ENCODE peak calls at places on chromosomes 11 and 22, in four cellular contexts. D is spleen, E is gastrocnemius medialis, S is cardiac muscle cell. Y is an unnamed sample.

GRCh38 chr11:125129316-125129990 is 18.0 kb upstream of the TMEM218 start:
- DNase-seq in D (no peak), E (no peak), S (no peak), Y (no peak)

GRCh38 chr11:110935018-110935640 is 222.9 kb upstream of the ARHGAP20 start:
- DNase-seq in D (no peak), E (no peak), S (no peak), Y (no peak)

GRCh38 chr22:27474112-27474571 is 327.4 kb downstream of the MN1 start:
- DNase-seq in D (no peak), E (no peak), S (no peak), Y (no peak)

GRCh38 chr11:17642980-17643379 is 76.4 kb upstream of the MYOD1 start:
- DNase-seq in D (no peak), E (no peak), S (no peak), Y (no peak)

GRCh38 chr22:29394931-29395581 is 6.7 kb upstream of the AP1B1 start:
- DNase-seq in D (peak; percentile 85), E (no peak), S (peak; percentile 88), Y (no peak)

GRCh38 chr22:46084376-46084775 is 66.0 kb upstream of the PPARA start:
- DNase-seq in D (peak; percentile 59), E (no peak), S (no peak), Y (no peak)

GRCh38 chr11:126817523-126818450 is 182.8 kb downstream of the KIRREL3 start:
- DNase-seq in D (no peak), E (no peak), S (no peak), Y (no peak)

GRCh38 chr11:12088047-12088481 is 22.3 kb upstream of the MICAL2 start:
- DNase-seq in D (no peak), E (no peak), S (peak; percentile 73), Y (peak; percentile 83)

GRCh38 chr11:107043242-107043991 is 25.1 kb upstream of the GUCY1A2 start:
- DNase-seq in D (no peak), E (no peak), S (no peak), Y (no peak)

GRCh38 chr11:31825453-31826391 is 14.6 kb upstream of the PAX6 start:
- DNase-seq in D (no peak), E (no peak), S (no peak), Y (no peak)

GRCh38 chr11:48170840-48171233 is 45.8 kb upstream of the OR4B1 start:
- DNase-seq in D (no peak), E (no peak), S (no peak), Y (no peak)

GRCh38 chr22:42376721-42377177 is 55.5 kb downstream of the NFAM1 start:
- DNase-seq in D (peak; percentile 83), E (peak; percentile 52), S (peak; percentile 86), Y (peak; percentile 85)

GRCh38 chr11:64226507-64227051 is 505 bp downstream of the NUDT22 start:
- DNase-seq in D (peak; percentile 94), E (peak; percentile 41), S (no peak), Y (no peak)

GRCh38 chr11:45086526-45086925 is 59.9 kb upstream of the PRDM11 start:
- DNase-seq in D (no peak), E (no peak), S (no peak), Y (no peak)

GRCh38 chr11:45087761-45088160 is 58.7 kb upstream of the PRDM11 start:
- DNase-seq in D (no peak), E (no peak), S (no peak), Y (no peak)

GRCh38 chr11:45087301-45087700 is 59.1 kb upstream of the PRDM11 start:
- DNase-seq in D (no peak), E (no peak), S (no peak), Y (no peak)

GRCh38 chr11:45083544-45084087 is 62.8 kb upstream of the PRDM11 start:
- DNase-seq in D (no peak), E (no peak), S (peak; percentile 29), Y (no peak)

DNA sequence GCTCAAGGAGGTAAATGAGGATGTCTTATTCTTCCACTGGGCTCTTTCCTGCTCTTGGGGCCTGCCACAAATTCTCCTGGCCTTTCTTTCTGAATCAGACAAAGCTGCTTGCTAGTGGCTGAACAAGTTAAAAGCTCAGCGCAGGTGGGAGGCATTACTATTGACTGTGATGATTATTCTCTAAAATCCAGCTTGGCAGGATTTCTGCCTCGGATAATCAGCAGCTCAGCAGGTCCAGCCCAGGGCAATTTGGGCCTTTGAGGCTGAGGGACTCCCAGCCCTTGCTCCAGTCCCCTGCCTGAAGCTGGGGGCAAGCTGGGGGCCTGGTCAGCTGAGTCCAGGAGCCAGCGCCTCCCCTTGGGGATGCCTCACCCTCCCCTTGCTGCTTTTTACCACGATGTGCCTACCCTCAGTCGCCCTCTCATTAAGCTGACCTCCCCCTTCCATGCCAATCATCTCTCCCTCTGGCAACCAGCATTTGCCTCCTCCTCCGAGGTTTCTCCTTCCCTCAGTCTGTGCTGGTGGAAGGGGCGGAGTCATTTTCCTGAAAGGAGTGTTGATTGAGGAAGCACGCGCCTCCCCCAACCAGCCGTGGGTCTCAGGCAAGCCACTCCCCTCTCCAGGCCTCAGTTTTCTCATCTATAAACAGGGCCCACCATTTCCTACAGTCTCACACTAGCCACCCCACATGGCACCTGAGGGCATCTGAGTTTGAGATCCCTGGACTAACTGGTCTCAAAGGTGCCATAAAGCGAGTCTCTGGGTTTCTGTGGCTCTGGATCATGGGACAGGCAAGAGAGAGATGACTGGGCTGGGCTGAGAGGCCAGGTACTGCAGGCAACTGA is 60.6 kb upstream of the PRDM11 start:
- DNase-seq in D (no peak), E (no peak), S (no peak), Y (no peak)
- H3K4me1 ChIP-seq in D (peaks cover 31% of the 10 kb centered on the region), E (peaks cover 13% of the 10 kb centered on the region), S (peaks cover 7% of the 10 kb centered on the region), Y (peaks cover 36% of the 10 kb centered on the region)

GRCh38 chr11:826836-827145 is 928 bp upstream of the CRACR2B start:
- DNase-seq in D (no peak), E (no peak), S (no peak), Y (no peak)
- H3K4me3 ChIP-seq in D (peak overlapping the region; percentile 39), E (peak overlapping the region; percentile 51), S (peak overlapping the region; percentile 27), Y (peak overlapping the region; percentile 61)

GRCh38 chr11:120241277-120241676 is 1.3 kb downstream of the POU2F3 start:
- DNase-seq in D (peak; percentile 47), E (no peak), S (no peak), Y (no peak)

GRCh38 chr11:120238968-120239620 is 846 bp upstream of the POU2F3 start:
- DNase-seq in D (peak; percentile 51), E (no peak), S (no peak), Y (no peak)

GRCh38 chr11:120240866-120241265 is 926 bp downstream of the POU2F3 start:
- DNase-seq in D (peak; percentile 64), E (no peak), S (no peak), Y (no peak)

GRCh38 chr11:120243221-120243620 is 3.3 kb downstream of the POU2F3 start:
- DNase-seq in D (peak; percentile 53), E (no peak), S (no peak), Y (no peak)

GRCh38 chr11:120239713-120240640 is at the start of gene POU2F3:
- DNase-seq in D (peak; percentile 64), E (no peak), S (peak; percentile 49), Y (no peak)
- TF ChIP-seq CTCF in D (no peak), E (no peak), S (peak; percentile 27), Y (no peak)

DNA sequence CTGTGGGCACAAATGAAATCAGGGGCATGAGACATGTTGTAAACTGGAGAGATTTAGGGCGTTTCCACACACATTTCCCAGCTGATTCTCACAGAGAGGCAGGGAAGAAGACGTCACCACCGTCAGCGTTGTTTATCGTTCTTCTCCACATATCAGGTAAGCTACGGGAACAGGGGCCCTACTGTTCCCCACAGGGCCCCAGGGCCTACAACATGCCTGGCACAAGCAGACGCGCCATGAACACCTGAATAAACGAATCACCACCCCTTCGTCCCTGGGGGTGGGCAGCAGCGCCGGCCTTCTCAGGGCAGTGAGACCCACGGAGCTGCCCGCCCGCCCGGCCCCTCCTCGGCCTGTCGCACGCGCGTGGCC is 342 bp downstream of the EFCAB6 start:
- DNase-seq in D (no peak), E (no peak), S (no peak), Y (no peak)
- H3K4me1 ChIP-seq in D (peaks cover 5% of the 10 kb centered on the region), E (peaks cover 18% of the 10 kb centered on the region), S (peaks cover 11% of the 10 kb centered on the region), Y (peaks cover 14% of the 10 kb centered on the region)